ENCODE peak calls at places on chromosomes 16 and 17, in five cellular contexts. P is kidney, A is pancreas, R is lower leg skin, F is IMR-90. G is an unnamed sample.

GRCh38 chr17:7177954-7178477 is 1.2 kb downstream of the ASGR1 start:
- DNase-seq in R (no peak), A (no peak), P (no peak), F (peak; percentile 71), G (peak; percentile 17)

GRCh38 chr16:48444574-48444973 is 59.4 kb upstream of the SIAH1 start:
- DNase-seq in P (no peak), R (no peak), F (peak; percentile 94), A (no peak), G (peak; percentile 79)

GRCh38 chr17:19670906-19671305 is 22.4 kb downstream of the ALDH3A2 start:
- DNase-seq in A (no peak), P (no peak), F (no peak), R (no peak), G (no peak)

GRCh38 chr16:17343028-17343427 is 127.7 kb downstream of the XYLT1 start:
- DNase-seq in P (no peak), A (no peak), R (no peak), F (no peak), G (no peak)

GRCh38 chr17:44768505-44769142 is 9.8 kb downstream of the ADAM11 start:
- DNase-seq in A (no peak), P (no peak), F (no peak), R (no peak), G (no peak)

GRCh38 chr16:72937360-72937759 is 110.6 kb downstream of the ZFHX3 start:
- DNase-seq in F (no peak), A (no peak), P (peak; percentile 58), R (no peak), G (no peak)

GRCh38 chr17:5508855-5509254 is 22.5 kb downstream of the MIS12 start:
- DNase-seq in R (no peak), P (no peak), A (no peak), F (peak; percentile 79), G (no peak)

GRCh38 chr17:47276868-47277267 is 23.2 kb downstream of the ITGB3 start:
- DNase-seq in F (peak; percentile 73), P (peak; percentile 84), A (peak; percentile 63), R (peak; percentile 83), G (peak; percentile 85)

GRCh38 chr16:49631521-49632041 is 224.3 kb downstream of the ZNF423 start:
- DNase-seq in A (no peak), F (peak; percentile 23), P (no peak), R (no peak), G (no peak)

GRCh38 chr17:67050476-67051154 is 6.3 kb downstream of the CACNG1 start:
- DNase-seq in F (no peak), A (no peak), R (no peak), P (peak; percentile 32), G (no peak)

GRCh38 chr16:4654387-4654901 is 29.8 kb downstream of the MGRN1 start:
- DNase-seq in A (peak; percentile 49), R (no peak), P (no peak), F (no peak), G (no peak)

GRCh38 chr17:4584125-4584834 is at the start of gene SMTNL2:
- DNase-seq in R (no peak), P (peak; percentile 88), A (no peak), F (no peak), G (no peak)

GRCh38 chr17:520447-521167 is 168.0 kb upstream of the RPH3AL start:
- DNase-seq in P (no peak), F (peak; percentile 71), R (no peak), A (no peak), G (peak; percentile 89)

GRCh38 chr16:89110641-89111040 is 17.0 kb downstream of the ACSF3 start:
- DNase-seq in R (no peak), A (no peak), F (no peak), P (peak; percentile 15), G (no peak)

GRCh38 chr17:35312790-35313711 is 60.4 kb downstream of the SLFN11 start:
- DNase-seq in A (peak; percentile 36), R (peak; percentile 37), P (peak; percentile 74), F (peak; percentile 73), G (peak; percentile 79)

GRCh38 chr17:67582632-67583230 is 135.0 kb upstream of the NOL11 start:
- DNase-seq in R (no peak), A (peak; percentile 76), F (peak; percentile 62), P (peak; percentile 93), G (peak; percentile 33)

GRCh38 chr17:40553694-40554534 is 11.4 kb downstream of the CCR7 start:
- DNase-seq in R (peak; percentile 84), P (peak; percentile 93), F (peak; percentile 43), A (peak; percentile 16), G (peak; percentile 82)

GRCh38 chr16:10308305-10309193 is 77.3 kb upstream of the ATF7IP2 start:
- DNase-seq in A (no peak), F (no peak), R (peak; percentile 38), P (no peak), G (peak; percentile 3)

GRCh38 chr16:28984619-28985135 is at the start of gene LAT:
- DNase-seq in A (no peak), R (no peak), P (no peak), F (no peak), G (no peak)

GRCh38 chr17:6753006-6753445 is 2.8 kb upstream of the XAF1 start:
- DNase-seq in A (peak; percentile 23), R (no peak), F (peak; percentile 77), P (peak; percentile 84), G (peak; percentile 84)

GRCh38 chr17:4074831-4075495 is 67.9 kb downstream of the ZZEF1 start:
- DNase-seq in A (peak; percentile 33), P (no peak), F (peak; percentile 47), R (no peak), G (peak; percentile 40)

GRCh38 chr17:78934681-78935418 is 9.7 kb upstream of the TIMP2 start:
- DNase-seq in A (no peak), P (peak; percentile 73), R (no peak), F (peak; percentile 51), G (no peak)

GRCh38 chr17:82051776-82052637 is at the start of the genes GPS1 and RFNG:
- DNase-seq in R (peak; percentile 61), F (peak; percentile 16), A (peak; percentile 74), P (peak; percentile 91), G (peak; percentile 55)

GRCh38 chr16:75764154-75764768 is 38.0 kb upstream of the CPHXL start:
- DNase-seq in F (peak; percentile 70), A (peak; percentile 34), P (no peak), R (peak; percentile 45), G (peak; percentile 70)

GRCh38 chr16:13996778-13997288 is 74.3 kb upstream of the MRTFB start:
- DNase-seq in R (no peak), P (no peak), A (no peak), F (no peak), G (no peak)

GRCh38 chr17:59617141-59617757 is 2.4 kb upstream of the CLTC start:
- DNase-seq in F (no peak), R (no peak), P (no peak), A (no peak), G (peak; percentile 11)

GRCh38 chr16:4376820-4377572 is 5.3 kb downstream of the VASN start:
- DNase-seq in A (no peak), R (no peak), P (no peak), F (no peak), G (no peak)

DNA sequence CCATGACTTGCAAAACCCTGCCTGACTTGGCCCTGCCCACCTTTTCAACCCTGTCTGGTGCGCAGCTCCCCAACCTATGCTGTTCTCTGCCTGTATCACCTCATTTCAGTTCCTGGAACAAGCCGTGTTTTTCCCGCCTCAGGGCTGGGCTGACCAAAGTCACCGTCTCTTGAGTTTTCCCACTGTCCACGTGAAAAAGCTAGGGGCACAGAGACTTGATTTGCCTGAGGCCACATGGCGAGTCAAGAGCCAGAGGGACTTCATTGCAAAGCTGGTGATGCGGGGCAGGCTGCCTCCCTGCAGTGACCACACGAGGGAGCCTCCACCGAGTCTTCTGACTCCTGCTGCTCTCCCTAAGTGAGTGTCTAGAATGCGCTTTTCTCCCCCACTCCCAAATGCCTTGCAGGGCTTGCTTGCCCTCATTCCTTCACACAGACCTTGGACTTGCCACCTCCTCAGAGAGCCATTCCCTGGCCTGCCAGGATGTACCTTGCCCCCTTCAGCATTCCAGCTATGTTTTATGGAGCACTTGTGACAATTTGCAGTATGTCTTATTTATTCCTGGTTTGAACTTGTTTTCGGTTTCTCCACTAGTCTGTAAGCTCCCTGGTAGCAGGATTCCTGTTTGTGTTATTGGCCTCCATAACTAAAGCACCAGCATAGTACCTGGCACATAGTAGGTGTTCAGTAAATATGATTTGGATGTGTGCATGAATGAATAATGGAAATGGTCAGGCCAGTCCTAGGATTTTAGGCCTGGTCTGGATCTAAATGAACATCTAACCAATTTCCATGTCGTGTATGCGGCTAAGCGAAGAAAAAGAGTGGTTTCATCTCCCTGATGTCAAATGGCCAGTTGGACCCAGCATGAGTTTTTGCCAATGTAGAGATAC is 252.3 kb downstream of the SNX29 start:
- DNase-seq in A (no peak), P (no peak), R (peak; percentile 21), F (peak; percentile 71), G (peak; percentile 59)
- TF ChIP-seq CTCF in A (no peak), P (peak; percentile 66), R (no peak), F (peak; percentile 76), G (peak; percentile 77)

DNA sequence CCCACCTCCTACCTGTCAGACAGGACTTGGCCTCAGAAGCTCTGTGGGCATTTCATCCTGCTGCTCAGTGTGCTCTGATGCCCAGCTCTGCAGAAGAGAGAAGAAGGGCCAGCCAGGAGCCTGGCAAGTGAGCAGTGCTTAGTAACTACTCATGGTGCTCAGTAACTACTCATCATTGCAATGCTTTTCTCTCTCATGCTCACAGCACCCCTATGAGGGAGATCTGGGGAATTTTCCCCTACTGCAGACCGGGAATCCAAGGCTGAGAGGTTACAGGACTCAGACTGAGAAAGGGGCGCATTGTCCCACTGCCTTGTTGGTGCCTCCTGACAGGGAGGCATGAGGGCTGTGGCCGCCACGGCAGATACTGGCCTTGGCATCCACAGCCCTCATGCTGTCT is 261.1 kb downstream of the C16orf95 start:
- DNase-seq in F (peak; percentile 60), A (no peak), P (no peak), R (no peak), G (no peak)
- TF ChIP-seq CTCF in F (peak; percentile 63), A (no peak), P (no peak), R (no peak), G (peak; percentile 30)

GRCh38 chr16:57828272-57829161 is 26.2 kb upstream of the KIFC3 start:
- DNase-seq in R (no peak), P (no peak), A (no peak), F (no peak), G (no peak)
- TF ChIP-seq CTCF in R (no peak), P (no peak), A (no peak), F (no peak), G (no peak)

GRCh38 chr16:85857406-85857805 is 41.6 kb upstream of the IRF8 start:
- DNase-seq in F (no peak), R (no peak), P (peak; percentile 46), A (no peak), G (no peak)
- TF ChIP-seq CTCF in F (no peak), R (no peak), P (no peak), A (no peak), G (no peak)

GRCh38 chr16:743794-744500 is 3.1 kb upstream of the CIAO3 start:
- DNase-seq in P (no peak), F (no peak), R (no peak), A (no peak), G (no peak)
- TF ChIP-seq CTCF in P (no peak), F (no peak), R (no peak), A (no peak), G (peak; percentile 12)

G was measured in fibroblast of villous mesenchyme.